ENCODE peak calls at places on chromosomes 16 and 17, in seven cellular contexts. A, K, P, E, Q, L and W are unnamed samples.

GRCh38 chr17:8121531-8122390 is 2.1 kb downstream of the HES7 start:
- DNase-seq in P (peak; percentile 55), Q (peak; percentile 71), E (no peak), A (peak; percentile 59), K (peak; percentile 92), L (peak; percentile 96), W (peak; percentile 71)

GRCh38 chr17:6077746-6078145 is 7.6 kb downstream of the WSCD1 start:
- DNase-seq in Q (no peak), L (peak; percentile 81), K (no peak), E (no peak), A (no peak), P (no peak), W (no peak)

GRCh38 chr17:47821031-47821423 is 567 bp downstream of the OSBPL7 start:
- DNase-seq in A (no peak), E (no peak), P (no peak), L (no peak), K (no peak), Q (no peak), W (no peak)

GRCh38 chr16:30786936-30787612 is at the start of gene ZNF629:
- DNase-seq in P (peak; percentile 57), Q (peak; percentile 79), L (peak; percentile 90), K (peak; percentile 71), E (peak; percentile 68), A (peak; percentile 67), W (peak; percentile 82)

GRCh38 chr16:77816293-77816692 is 27.9 kb downstream of the VAT1L start:
- DNase-seq in L (no peak), K (no peak), E (no peak), A (peak; percentile 43), P (peak; percentile 81), Q (no peak), W (no peak)

GRCh38 chr17:57487552-57487951 is 231.2 kb downstream of the MSI2 start:
- DNase-seq in A (no peak), L (no peak), E (no peak), Q (no peak), P (no peak), K (no peak), W (no peak)

GRCh38 chr17:67258836-67259468 is 14.0 kb upstream of the HELZ start:
- DNase-seq in K (peak; percentile 21), P (no peak), Q (no peak), L (no peak), E (no peak), A (no peak), W (no peak)

GRCh38 chr17:12730931-12731521 is 58.3 kb upstream of the ARHGAP44 start:
- DNase-seq in Q (peak; percentile 85), E (peak; percentile 61), L (peak; percentile 45), P (peak; percentile 78), K (peak; percentile 89), A (peak; percentile 84), W (peak; percentile 90)

GRCh38 chr17:73309727-73310555 is 1.9 kb downstream of the CDC42EP4 start:
- DNase-seq in Q (no peak), E (peak; percentile 49), P (no peak), K (no peak), A (peak; percentile 53), L (peak; percentile 84), W (peak; percentile 57)

GRCh38 chr17:18031955-18032354 is 7.0 kb downstream of the ATPAF2 start:
- DNase-seq in L (no peak), K (no peak), Q (no peak), A (no peak), E (no peak), P (peak; percentile 61), W (no peak)

GRCh38 chr16:30649725-30650368 is 913 bp upstream of the PRR14 start:
- DNase-seq in L (no peak), E (peak; percentile 58), K (no peak), P (no peak), A (peak; percentile 16), Q (peak; percentile 49), W (no peak)

GRCh38 chr16:12617401-12617819 is 186.3 kb downstream of the CPPED1 start:
- DNase-seq in Q (no peak), L (no peak), P (no peak), K (no peak), E (no peak), A (no peak), W (no peak)

GRCh38 chr16:2964416-2965223 is 545 bp downstream of the KREMEN2 start:
- DNase-seq in L (peak; percentile 96), K (peak; percentile 98), Q (peak; percentile 28), A (peak; percentile 20), E (no peak), P (no peak), W (peak; percentile 93)

GRCh38 chr16:59634951-59635350 is 900.8 kb upstream of the GOT2 start:
- DNase-seq in L (no peak), P (peak; percentile 22), A (no peak), Q (no peak), E (no peak), K (no peak), W (no peak)

GRCh38 chr16:53881371-53881770 is 177.4 kb downstream of the FTO start:
- DNase-seq in Q (no peak), E (no peak), P (peak; percentile 82), A (no peak), L (no peak), K (no peak), W (peak; percentile 77)

GRCh38 chr17:39923836-39924690 is 3.3 kb downstream of the ORMDL3 start:
- DNase-seq in E (no peak), L (peak; percentile 51), Q (no peak), P (peak; percentile 49), A (no peak), K (peak; percentile 82), W (no peak)

GRCh38 chr17:962650-963049 is 16.9 kb downstream of the NXN start:
- DNase-seq in E (no peak), Q (no peak), P (no peak), A (no peak), L (peak; percentile 91), K (peak; percentile 85), W (no peak)

GRCh38 chr17:74742153-74742515 is 5.1 kb downstream of the RAB37 start:
- DNase-seq in P (peak; percentile 31), Q (no peak), E (no peak), L (no peak), A (no peak), K (peak; percentile 45), W (no peak)

GRCh38 chr16:1556254-1556653 is 22.8 kb downstream of the TMEM204 start:
- DNase-seq in P (no peak), Q (no peak), A (no peak), K (no peak), E (no peak), L (no peak), W (no peak)

GRCh38 chr16:15452456-15452855 is 18.1 kb downstream of the BMERB1 start:
- DNase-seq in P (no peak), L (no peak), Q (no peak), K (no peak), A (no peak), E (no peak), W (no peak)

GRCh38 chr16:12728471-12728870 is 75.2 kb downstream of the CPPED1 start:
- DNase-seq in E (no peak), A (peak; percentile 12), L (no peak), Q (no peak), K (no peak), P (no peak), W (no peak)

GRCh38 chr17:21387616-21388015 is 11.5 kb downstream of the KCNJ12 start:
- DNase-seq in K (no peak), E (no peak), A (no peak), L (no peak), Q (no peak), P (no peak), W (no peak)

GRCh38 chr17:21390294-21390693 is 14.1 kb downstream of the KCNJ12 start:
- DNase-seq in E (no peak), L (no peak), Q (no peak), K (no peak), A (no peak), P (no peak), W (no peak)

GRCh38 chr17:21388066-21388465 is 11.9 kb downstream of the KCNJ12 start:
- DNase-seq in L (no peak), P (no peak), A (no peak), E (no peak), K (no peak), Q (peak; percentile 39), W (no peak)

GRCh38 chr17:21388944-21389343 is 12.8 kb downstream of the KCNJ12 start:
- DNase-seq in Q (no peak), L (no peak), K (no peak), A (no peak), P (no peak), E (no peak), W (no peak)

DNA sequence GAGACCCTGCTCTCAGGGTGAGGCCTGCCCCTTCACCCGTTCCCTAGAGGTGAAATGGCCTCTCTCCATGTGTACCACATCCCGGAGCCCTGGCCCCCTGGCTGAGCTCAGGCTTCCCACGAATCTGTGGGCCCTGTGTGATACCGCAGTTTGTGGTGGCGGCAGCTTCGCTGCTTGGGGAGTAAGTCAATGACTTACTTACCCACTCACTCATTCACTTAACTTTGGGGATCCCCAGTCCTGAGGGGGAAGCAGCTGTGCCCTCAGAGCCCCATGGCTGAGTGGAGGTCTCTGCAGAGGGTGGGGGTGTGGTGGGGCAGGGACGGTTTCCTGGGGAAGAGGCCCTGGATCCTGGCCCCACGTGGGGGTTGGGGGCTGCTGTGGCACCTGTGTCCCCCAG is 13.2 kb downstream of the KCNJ12 start:
- DNase-seq in Q (no peak), K (no peak), L (no peak), A (no peak), P (no peak), E (no peak), W (no peak)
- H3K4me1 ChIP-seq in Q (peaks cover 11% of the 10 kb centered on the region), K (no peaks in the 10 kb centered on the region), L (no peaks in the 10 kb centered on the region), A (peaks cover 9% of the 10 kb centered on the region), P (no peaks in the 10 kb centered on the region), E (no peaks in the 10 kb centered on the region), W (no peaks in the 10 kb centered on the region)

DNA sequence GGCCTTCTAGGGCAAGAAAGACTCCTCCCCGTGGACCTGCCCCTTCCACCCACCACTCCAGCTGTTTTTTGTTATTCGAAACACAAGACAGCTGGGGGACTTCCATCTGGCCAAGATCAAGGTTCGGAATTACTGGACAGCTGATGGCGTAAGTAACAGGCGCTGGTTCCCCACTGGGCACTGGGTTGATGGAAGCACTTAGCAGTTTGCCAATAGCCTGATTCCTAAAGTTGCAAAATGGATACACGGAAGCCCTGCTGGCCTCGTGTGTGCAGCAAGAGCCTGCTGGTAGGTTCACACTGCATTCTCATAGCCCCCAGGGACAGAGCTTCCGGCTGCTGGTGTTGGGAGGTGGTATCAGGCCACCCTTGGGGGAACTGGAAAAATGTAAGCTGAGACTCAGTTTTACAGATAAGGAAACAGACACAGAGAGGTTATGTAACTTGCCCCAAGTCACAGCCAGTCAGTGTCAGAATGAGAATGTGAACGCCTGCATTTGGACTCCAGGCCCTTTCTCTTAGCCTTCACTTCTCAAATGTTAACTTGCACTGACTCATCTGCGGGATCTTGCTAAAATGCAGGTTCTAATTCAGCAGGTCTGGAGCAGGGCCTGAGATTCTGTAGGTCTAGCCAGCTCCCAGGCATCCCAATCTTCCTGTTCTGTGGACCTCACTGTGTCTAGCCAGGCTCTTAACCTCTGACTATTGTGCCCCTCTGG is 171.8 kb downstream of the KATNIP start:
- DNase-seq in L (no peak), K (no peak), A (peak; percentile 15), E (no peak), Q (peak; percentile 69), P (peak; percentile 78), W (no peak)
- TF ChIP-seq CTCF in L (no peak), K (no peak), A (no peak), E (no peak), Q (no peak), P (no peak), W (no peak)

GRCh38 chr17:83083368-83084201 is 4.2 kb downstream of the METRNL start:
- DNase-seq in K (peak; percentile 68), Q (no peak), L (no peak), E (peak; percentile 67), A (peak; percentile 54), P (peak; percentile 99), W (peak; percentile 77)
- H3K4me1 ChIP-seq in K (peaks cover 11% of the 10 kb centered on the region), Q (peaks cover 78% of the 10 kb centered on the region), L (peaks cover 1% of the 10 kb centered on the region), E (peaks cover 27% of the 10 kb centered on the region), A (peaks cover 52% of the 10 kb centered on the region), P (peaks cover 51% of the 10 kb centered on the region), W (peaks cover 65% of the 10 kb centered on the region)

GRCh38 chr16:49755291-49755611 is 100.7 kb downstream of the ZNF423 start:
- DNase-seq in L (peak; percentile 75), E (no peak), A (no peak), K (no peak), P (peak; percentile 12), Q (no peak), W (peak; percentile 49)
- TF ChIP-seq CTCF in L (peak; percentile 49), E (peak; percentile 4), A (no peak), K (peak; percentile 56), P (peak; percentile 39), Q (peak; percentile 38), W (peak; percentile 34)